ENCODE peak calls at places on chromosomes 13 and 19, in four cellular contexts. One of them, this sample, is unnamed. For H3K4me1 and H3K36me3, the result is how much of the 10 kb centered on the place peaks cover.

GRCh38 chr19:45782162-45782623 is at the start of gene DMPK:
- DNase-seq in astrocyte: no peak
- DNase-seq in fibroblast of lung: no peak
- DNase-seq in cardiac muscle cell: peak
- DNase-seq in this sample: peak

GRCh38 chr13:76799696-76800095 is 86.5 kb downstream of the KCTD12 start:
- DNase-seq in astrocyte: peak
- DNase-seq in cardiac muscle cell: no peak
- DNase-seq in fibroblast of lung: no peak
- DNase-seq in this sample: no peak

GRCh38 chr19:42114412-42114811 is 17.8 kb downstream of the POU2F2 start:
- DNase-seq in fibroblast of lung: no peak
- DNase-seq in astrocyte: no peak
- DNase-seq in cardiac muscle cell: no peak
- DNase-seq in this sample: peak

GRCh38 chr13:69623973-69624372 is 483.7 kb upstream of the ATXN8OS start:
- DNase-seq in fibroblast of lung: no peak
- DNase-seq in cardiac muscle cell: no peak
- DNase-seq in astrocyte: no peak
- DNase-seq in this sample: no peak

GRCh38 chr13:51620165-51620983 is 36.1 kb downstream of the WDFY2 start:
- DNase-seq in fibroblast of lung: no peak
- DNase-seq in cardiac muscle cell: no peak
- DNase-seq in astrocyte: no peak
- DNase-seq in this sample: no peak

GRCh38 chr13:75383064-75383715 is 98.8 kb downstream of the TBC1D4 start:
- DNase-seq in cardiac muscle cell: no peak
- DNase-seq in fibroblast of lung: no peak
- DNase-seq in astrocyte: no peak
- DNase-seq in this sample: no peak

GRCh38 chr13:114339779-114340534 is 25.7 kb downstream of the CHAMP1 start:
- DNase-seq in astrocyte: no peak
- DNase-seq in cardiac muscle cell: no peak
- DNase-seq in fibroblast of lung: peak
- DNase-seq in this sample: peak

GRCh38 chr19:1062387-1063029 is 4.5 kb upstream of the ARHGAP45 start:
- DNase-seq in fibroblast of lung: no peak
- DNase-seq in astrocyte: no peak
- DNase-seq in cardiac muscle cell: no peak
- DNase-seq in this sample: no peak

GRCh38 chr13:27792393-27793218 is at the start of gene GSX1:
- DNase-seq in astrocyte: peak
- DNase-seq in cardiac muscle cell: peak
- DNase-seq in fibroblast of lung: peak
- DNase-seq in this sample: peak

GRCh38 chr19:2221250-2221831 is 14.8 kb downstream of the PLEKHJ1 start:
- DNase-seq in cardiac muscle cell: no peak
- DNase-seq in fibroblast of lung: no peak
- DNase-seq in astrocyte: no peak
- DNase-seq in this sample: no peak

GRCh38 chr19:33418871-33419762 is 45.6 kb downstream of the CEBPG start:
- DNase-seq in astrocyte: no peak
- DNase-seq in fibroblast of lung: no peak
- DNase-seq in cardiac muscle cell: no peak
- DNase-seq in this sample: no peak

GRCh38 chr19:15246198-15246481 is 13.9 kb upstream of the EPHX3 start:
- DNase-seq in cardiac muscle cell: no peak
- DNase-seq in fibroblast of lung: no peak
- DNase-seq in astrocyte: no peak
- DNase-seq in this sample: no peak
- H3K4me1 ChIP-seq in cardiac muscle cell: under half
- H3K4me1 ChIP-seq in fibroblast of lung: under half
- H3K4me1 ChIP-seq in astrocyte: under half
- H3K4me1 ChIP-seq in this sample: under half

GRCh38 chr19:54124393-54124792 is 8.8 kb downstream of the PRPF31 start:
- DNase-seq in astrocyte: no peak
- DNase-seq in cardiac muscle cell: no peak
- DNase-seq in fibroblast of lung: no peak
- DNase-seq in this sample: no peak
- H3K36me3 ChIP-seq in astrocyte: under half
- H3K36me3 ChIP-seq in cardiac muscle cell: under half
- H3K36me3 ChIP-seq in fibroblast of lung: under half
- H3K36me3 ChIP-seq in this sample: under half

DNA sequence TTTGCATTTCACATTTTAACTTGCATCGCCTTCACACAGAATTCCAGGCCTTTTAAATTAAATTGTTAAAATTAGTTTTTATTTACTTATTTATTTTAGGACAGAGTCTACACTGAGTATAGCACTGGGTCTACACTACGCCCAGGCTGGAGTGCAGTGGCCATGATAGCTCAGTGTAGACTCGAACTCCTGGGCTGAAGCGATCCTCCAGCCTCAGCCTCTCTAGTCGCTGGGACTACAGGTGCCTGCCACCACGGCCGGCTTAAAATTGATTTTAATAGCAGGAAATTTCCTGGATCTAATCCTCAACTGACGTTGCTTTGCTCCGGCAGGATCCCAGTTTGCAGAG is 301 bp upstream of the ZNF610 start:
- DNase-seq in cardiac muscle cell: no peak
- DNase-seq in astrocyte: no peak
- DNase-seq in fibroblast of lung: no peak
- DNase-seq in this sample: no peak
- H3K4me3 ChIP-seq in cardiac muscle cell: peak
- H3K4me3 ChIP-seq in astrocyte: peak
- H3K4me3 ChIP-seq in fibroblast of lung: peak
- H3K4me3 ChIP-seq in this sample: peak

GRCh38 chr13:62721893-62722292 is 1306.2 kb upstream of the PCDH20 start:
- DNase-seq in astrocyte: no peak
- DNase-seq in cardiac muscle cell: no peak
- DNase-seq in fibroblast of lung: no peak
- DNase-seq in this sample: no peak
- H3K4me1 ChIP-seq in astrocyte: under half
- H3K4me1 ChIP-seq in cardiac muscle cell: under half
- H3K4me1 ChIP-seq in fibroblast of lung: under half
- H3K4me1 ChIP-seq in this sample: under half

GRCh38 chr13:48069573-48069972 is 25.3 kb downstream of the MED4 start:
- DNase-seq in astrocyte: no peak
- DNase-seq in fibroblast of lung: no peak
- DNase-seq in cardiac muscle cell: no peak
- DNase-seq in this sample: no peak
- H3K36me3 ChIP-seq in astrocyte: under half
- H3K36me3 ChIP-seq in fibroblast of lung: under half
- H3K36me3 ChIP-seq in cardiac muscle cell: under half
- H3K36me3 ChIP-seq in this sample: under half

GRCh38 chr19:3881272-3882040 is 971 bp downstream of the ATCAY start:
- DNase-seq in fibroblast of lung: no peak
- DNase-seq in cardiac muscle cell: no peak
- DNase-seq in astrocyte: no peak
- DNase-seq in this sample: no peak

GRCh38 chr19:3879656-3880055 is 829 bp upstream of the ATCAY start:
- DNase-seq in cardiac muscle cell: no peak
- DNase-seq in fibroblast of lung: no peak
- DNase-seq in astrocyte: no peak
- DNase-seq in this sample: no peak

GRCh38 chr19:3882041-3882384 is 1.5 kb downstream of the ATCAY start:
- DNase-seq in cardiac muscle cell: no peak
- DNase-seq in fibroblast of lung: no peak
- DNase-seq in astrocyte: no peak
- DNase-seq in this sample: no peak

GRCh38 chr19:3880471-3881271 is at the start of gene ATCAY:
- DNase-seq in fibroblast of lung: no peak
- DNase-seq in astrocyte: no peak
- DNase-seq in cardiac muscle cell: peak
- DNase-seq in this sample: no peak
- H3K4me3 ChIP-seq in fibroblast of lung: no peak
- H3K4me3 ChIP-seq in astrocyte: no peak
- H3K4me3 ChIP-seq in cardiac muscle cell: peak
- H3K4me3 ChIP-seq in this sample: no peak

This sample was measured in body of pancreas.